ENCODE peak calls at places on chromosomes 5 and 9, in four cellular contexts. One of them, this sample, is unnamed.

GRCh38 chr9:112489039-112489546 is 2.5 kb downstream of the KIAA1958 start:
- DNase-seq in head of caudate nucleus: no peak
- DNase-seq in ELR: no peak
- DNase-seq in CD4-positive, CD25-positive, alpha-beta regulatory T cell: no peak
- DNase-seq in this sample: no peak

GRCh38 chr5:113675166-113675565 is 161.7 kb downstream of the YTHDC2 start:
- DNase-seq in ELR: no peak
- DNase-seq in head of caudate nucleus: no peak
- DNase-seq in CD4-positive, CD25-positive, alpha-beta regulatory T cell: no peak
- DNase-seq in this sample: no peak

GRCh38 chr5:44329716-44330115 is 59.5 kb downstream of the FGF10 start:
- DNase-seq in ELR: no peak
- DNase-seq in head of caudate nucleus: no peak
- DNase-seq in CD4-positive, CD25-positive, alpha-beta regulatory T cell: no peak
- DNase-seq in this sample: no peak

GRCh38 chr5:119402555-119402954 is 46.7 kb downstream of the TNFAIP8 start:
- DNase-seq in CD4-positive, CD25-positive, alpha-beta regulatory T cell: no peak
- DNase-seq in head of caudate nucleus: no peak
- DNase-seq in ELR: no peak
- DNase-seq in this sample: no peak

GRCh38 chr9:109349431-109349846 is 28.6 kb upstream of the EPB41L4B start:
- DNase-seq in CD4-positive, CD25-positive, alpha-beta regulatory T cell: no peak
- DNase-seq in ELR: peak
- DNase-seq in head of caudate nucleus: no peak
- DNase-seq in this sample: no peak

GRCh38 chr5:178527458-178528307 is 62.5 kb downstream of the COL23A1 start:
- DNase-seq in CD4-positive, CD25-positive, alpha-beta regulatory T cell: no peak
- DNase-seq in head of caudate nucleus: no peak
- DNase-seq in ELR: no peak
- DNase-seq in this sample: no peak

GRCh38 chr9:93304574-93305496 is 120.9 kb downstream of the WNK2 start:
- DNase-seq in ELR: peak
- DNase-seq in head of caudate nucleus: peak
- DNase-seq in CD4-positive, CD25-positive, alpha-beta regulatory T cell: no peak
- DNase-seq in this sample: peak

GRCh38 chr5:56054651-56055050 is 59.9 kb upstream of the IL6ST start:
- DNase-seq in CD4-positive, CD25-positive, alpha-beta regulatory T cell: no peak
- DNase-seq in ELR: no peak
- DNase-seq in head of caudate nucleus: no peak
- DNase-seq in this sample: no peak

GRCh38 chr9:99433555-99433954 is 211.5 kb downstream of the SEC61B start:
- DNase-seq in ELR: peak
- DNase-seq in CD4-positive, CD25-positive, alpha-beta regulatory T cell: peak
- DNase-seq in head of caudate nucleus: no peak
- DNase-seq in this sample: no peak

GRCh38 chr9:21871256-21871975 is 69.0 kb downstream of the MTAP start:
- DNase-seq in ELR: peak
- DNase-seq in head of caudate nucleus: no peak
- DNase-seq in CD4-positive, CD25-positive, alpha-beta regulatory T cell: no peak
- DNase-seq in this sample: no peak

GRCh38 chr9:87520172-87520683 is 22.6 kb downstream of the DAPK1 start:
- DNase-seq in head of caudate nucleus: no peak
- DNase-seq in CD4-positive, CD25-positive, alpha-beta regulatory T cell: no peak
- DNase-seq in ELR: no peak
- DNase-seq in this sample: no peak

GRCh38 chr9:92745881-92746280 is 18.8 kb downstream of the BICD2 start:
- DNase-seq in CD4-positive, CD25-positive, alpha-beta regulatory T cell: no peak
- DNase-seq in head of caudate nucleus: no peak
- DNase-seq in ELR: no peak
- DNase-seq in this sample: no peak

GRCh38 chr5:61280205-61280604 is 51.9 kb upstream of the ZSWIM6 start:
- DNase-seq in ELR: peak
- DNase-seq in CD4-positive, CD25-positive, alpha-beta regulatory T cell: no peak
- DNase-seq in head of caudate nucleus: no peak
- DNase-seq in this sample: no peak

GRCh38 chr5:171593401-171593800 is 174.0 kb downstream of the FGF18 start:
- DNase-seq in head of caudate nucleus: no peak
- DNase-seq in ELR: no peak
- DNase-seq in CD4-positive, CD25-positive, alpha-beta regulatory T cell: no peak
- DNase-seq in this sample: no peak

GRCh38 chr5:171205375-171205774 is 103.7 kb upstream of the TLX3 start:
- DNase-seq in head of caudate nucleus: no peak
- DNase-seq in ELR: no peak
- DNase-seq in CD4-positive, CD25-positive, alpha-beta regulatory T cell: no peak
- DNase-seq in this sample: no peak

GRCh38 chr5:36630201-36630968 is 24.0 kb downstream of the SLC1A3 start:
- DNase-seq in CD4-positive, CD25-positive, alpha-beta regulatory T cell: no peak
- DNase-seq in head of caudate nucleus: no peak
- DNase-seq in ELR: no peak
- DNase-seq in this sample: no peak

GRCh38 chr9:33453286-33453882 is 6.0 kb upstream of the AQP3 start:
- DNase-seq in ELR: peak
- DNase-seq in CD4-positive, CD25-positive, alpha-beta regulatory T cell: no peak
- DNase-seq in head of caudate nucleus: no peak
- DNase-seq in this sample: no peak

GRCh38 chr5:65481171-65481575 is 547 bp downstream of the ADAMTS6 start:
- DNase-seq in CD4-positive, CD25-positive, alpha-beta regulatory T cell: no peak
- DNase-seq in head of caudate nucleus: no peak
- DNase-seq in ELR: peak
- DNase-seq in this sample: no peak

GRCh38 chr5:53944981-53945380 is 365.4 kb downstream of the ARL15 start:
- DNase-seq in head of caudate nucleus: no peak
- DNase-seq in ELR: peak
- DNase-seq in CD4-positive, CD25-positive, alpha-beta regulatory T cell: no peak
- DNase-seq in this sample: no peak

GRCh38 chr5:133348406-133348805 is 263.9 kb downstream of the FSTL4 start:
- DNase-seq in head of caudate nucleus: no peak
- DNase-seq in CD4-positive, CD25-positive, alpha-beta regulatory T cell: no peak
- DNase-seq in ELR: no peak
- DNase-seq in this sample: no peak

GRCh38 chr5:55601209-55601618 is 66.5 kb upstream of the PLPP1 start:
- DNase-seq in head of caudate nucleus: peak
- DNase-seq in CD4-positive, CD25-positive, alpha-beta regulatory T cell: no peak
- DNase-seq in ELR: peak
- DNase-seq in this sample: no peak